ENCODE peak calls at places on chromosomes 3 and 15, in ten cellular contexts. I is stomach; E is BJ; P is adrenal gland; O is ovary; S is CD4-positive, CD25-positive, alpha-beta regulatory T cell; V is lung; Q is uterus; F is bronchial epithelial cell; Z is lower lobe of right lung. A is an unnamed sample.
A peak's percentile ranks its signal among the peaks of the same experiment; 100 is the strongest.

GRCh38 chr3:180538493-180538892 is 63.5 kb upstream of the TTC14 start:
- DNase-seq in I (no peak), E (no peak), P (no peak), O (no peak), S (no peak), V (no peak), Q (no peak), F (no peak), Z (no peak), A (no peak)

GRCh38 chr3:118801899-118802298 is 232.7 kb downstream of the IGSF11 start:
- DNase-seq in I (peak; percentile 88), E (no peak), P (no peak), O (no peak), S (no peak), V (no peak), Q (no peak), F (no peak), Z (no peak), A (no peak)

GRCh38 chr15:72155021-72155621 is 36.9 kb downstream of the SENP8 start:
- DNase-seq in I (peak; percentile 97), E (no peak), P (peak; percentile 40), O (peak; percentile 58), S (no peak), V (peak; percentile 94), Q (peak; percentile 69), F (peak; percentile 83), Z (peak; percentile 95), A (peak; percentile 92)

GRCh38 chr3:134485075-134485536 is 679 bp downstream of the ANAPC13 start:
- DNase-seq in I (no peak), E (no peak), P (no peak), O (no peak), S (no peak), V (no peak), Q (no peak), F (peak; percentile 27), Z (no peak), A (no peak)

GRCh38 chr3:109563149-109563548 is 225.8 kb upstream of the DPPA4 start:
- DNase-seq in I (no peak), E (no peak), P (no peak), O (no peak), S (peak; percentile 9), V (no peak), Q (no peak), F (no peak), Z (no peak), A (no peak)

GRCh38 chr3:89699771-89700170 is 592.4 kb downstream of the EPHA3 start:
- DNase-seq in I (no peak), E (no peak), P (no peak), O (no peak), S (no peak), V (no peak), Q (no peak), F (no peak), Z (no peak), A (no peak)

GRCh38 chr3:171972965-171973364 is 66.4 kb upstream of the FNDC3B start:
- DNase-seq in I (no peak), E (no peak), P (no peak), O (no peak), S (no peak), V (no peak), Q (peak; percentile 69), F (no peak), Z (no peak), A (peak; percentile 89)

GRCh38 chr3:179852117-179852886 is 184.4 kb downstream of the PEX5L start:
- DNase-seq in I (no peak), E (no peak), P (no peak), O (no peak), S (no peak), V (no peak), Q (no peak), F (peak; percentile 50), Z (no peak), A (no peak)

GRCh38 chr3:137263982-137264777 is 306.4 kb downstream of the IL20RB start:
- DNase-seq in I (no peak), E (no peak), P (no peak), O (peak; percentile 47), S (no peak), V (no peak), Q (no peak), F (no peak), Z (no peak), A (no peak)

GRCh38 chr15:61916104-61916503 is 144.1 kb downstream of the VPS13C start:
- DNase-seq in I (no peak), E (peak; percentile 76), P (peak; percentile 37), O (no peak), S (no peak), V (no peak), Q (no peak), F (no peak), Z (no peak), A (no peak)

GRCh38 chr3:195102609-195103467 is 168.1 kb downstream of the XXYLT1 start:
- DNase-seq in I (no peak), E (peak; percentile 84), P (peak; percentile 44), O (no peak), S (no peak), V (no peak), Q (peak; percentile 79), F (peak; percentile 93), Z (no peak), A (no peak)

DNA sequence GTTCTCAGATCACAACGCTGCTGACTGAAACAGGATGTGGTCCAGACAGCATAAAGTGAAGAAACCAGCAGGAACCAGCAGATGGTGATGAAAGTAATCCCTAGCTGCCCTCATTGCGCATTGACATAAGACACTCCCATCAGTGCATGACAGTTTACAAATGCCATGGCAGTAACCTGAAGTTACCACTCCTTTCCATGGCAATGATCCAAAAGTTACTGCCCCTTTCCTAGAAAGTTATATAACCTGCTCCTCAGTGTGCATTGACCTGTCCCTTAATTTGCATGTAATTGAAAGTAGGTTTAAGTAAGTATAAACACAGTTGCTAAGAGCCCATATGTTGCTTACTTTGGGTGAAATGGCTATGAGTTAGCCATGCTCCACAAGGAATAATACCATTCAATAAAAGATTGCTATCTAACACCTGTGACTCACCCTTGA is 149.1 kb upstream of the CD96 start:
- DNase-seq in I (no peak), E (no peak), P (no peak), O (no peak), S (peak; percentile 63), V (no peak), Q (no peak), F (peak; percentile 88), Z (no peak), A (no peak)
- H3K4me3 ChIP-seq in I (no peak overlapping the region), E (no peak overlapping the region), P (no peak overlapping the region), O (no peak overlapping the region), S (peak overlapping the region; percentile 13), V (no peak overlapping the region), Q (no peak overlapping the region), F (no peak overlapping the region), Z (no peak overlapping the region), A (no peak overlapping the region)

DNA sequence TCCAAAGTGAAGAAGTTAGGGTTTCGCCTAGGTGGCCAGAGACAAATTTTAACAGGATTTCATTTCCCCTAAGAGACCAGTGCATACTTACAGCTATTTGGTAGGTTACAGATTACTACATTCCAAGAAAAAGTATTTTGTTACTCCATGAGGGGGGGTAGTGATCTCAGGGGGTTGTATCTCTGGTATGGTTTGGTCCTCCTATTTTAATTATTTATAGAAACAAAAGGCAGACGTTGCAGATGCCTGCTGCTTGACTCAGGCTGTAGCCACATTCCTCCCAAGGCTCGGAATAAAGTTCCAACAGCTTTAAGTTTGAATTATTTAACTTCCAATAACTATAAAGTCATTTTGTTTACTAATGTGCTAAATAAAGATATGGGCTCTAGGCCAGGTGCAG is 1.3 kb upstream of the TRIM59 start:
- DNase-seq in I (no peak), E (peak; percentile 86), P (no peak), O (no peak), S (no peak), V (no peak), Q (no peak), F (no peak), Z (no peak), A (no peak)
- H3K4me3 ChIP-seq in I (no peak overlapping the region), E (no peak overlapping the region), P (no peak overlapping the region), O (no peak overlapping the region), S (no peak overlapping the region), V (no peak overlapping the region), Q (no peak overlapping the region), F (no peak overlapping the region), Z (no peak overlapping the region), A (no peak overlapping the region)

DNA sequence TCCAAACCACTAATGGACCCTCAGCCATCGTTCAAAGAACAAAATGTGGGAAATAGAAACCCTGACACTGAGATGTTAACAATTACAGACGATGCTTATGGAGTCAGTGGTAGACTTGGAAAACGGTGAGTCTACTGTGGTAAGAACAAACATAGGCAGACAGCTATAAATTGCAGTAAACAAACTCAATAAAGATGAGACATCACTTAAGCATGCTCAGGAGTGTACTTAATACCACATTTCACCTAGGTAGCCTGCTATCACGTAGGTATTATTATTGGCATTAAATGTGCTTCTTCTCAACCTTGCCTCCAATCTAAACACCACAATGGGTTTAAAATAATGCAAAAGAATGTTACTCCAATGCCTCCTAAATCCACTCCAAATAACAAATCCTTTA is 2.5 kb downstream of the OSBPL10 start:
- DNase-seq in I (no peak), E (no peak), P (no peak), O (no peak), S (no peak), V (no peak), Q (no peak), F (peak; percentile 85), Z (no peak), A (no peak)
- H3K4me3 ChIP-seq in I (no peak overlapping the region), E (no peak overlapping the region), P (no peak overlapping the region), O (no peak overlapping the region), S (no peak overlapping the region), V (no peak overlapping the region), Q (no peak overlapping the region), F (no peak overlapping the region), Z (no peak overlapping the region), A (no peak overlapping the region)

GRCh38 chr3:39716849-39717248 is 92.6 kb upstream of the MYRIP start:
- DNase-seq in I (no peak), E (no peak), P (no peak), O (no peak), S (no peak), V (no peak), Q (no peak), F (peak; percentile 14), Z (no peak), A (no peak)

GRCh38 chr3:39718674-39719595 is 90.5 kb upstream of the MYRIP start:
- DNase-seq in I (no peak), E (peak; percentile 41), P (no peak), O (no peak), S (no peak), V (no peak), Q (no peak), F (peak; percentile 56), Z (no peak), A (no peak)

GRCh38 chr3:39725321-39725720 is 84.1 kb upstream of the MYRIP start:
- DNase-seq in I (no peak), E (no peak), P (no peak), O (no peak), S (no peak), V (no peak), Q (no peak), F (no peak), Z (no peak), A (no peak)

GRCh38 chr3:39724233-39724846 is 85.1 kb upstream of the MYRIP start:
- DNase-seq in I (no peak), E (no peak), P (no peak), O (no peak), S (no peak), V (no peak), Q (no peak), F (no peak), Z (no peak), A (no peak)

DNA sequence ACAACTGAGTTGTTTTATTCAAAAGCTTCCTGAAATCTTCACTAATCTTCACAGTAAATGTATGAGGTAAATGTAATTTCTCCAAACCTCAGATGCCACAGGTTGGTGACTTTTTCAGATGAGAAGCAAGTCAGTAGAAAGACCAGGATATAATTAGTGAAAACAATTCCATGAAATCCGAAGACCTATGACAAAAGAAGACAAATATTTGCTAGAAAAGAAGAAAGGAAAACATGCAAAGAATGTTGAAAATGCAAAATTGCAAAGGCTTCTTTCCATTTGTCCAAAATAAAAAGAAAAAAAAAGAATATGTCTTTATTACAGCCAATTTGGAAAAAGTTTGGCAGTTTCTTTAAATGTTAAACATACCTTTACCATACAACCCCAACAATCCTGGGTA is 88.3 kb upstream of the MYRIP start:
- DNase-seq in I (no peak), E (no peak), P (no peak), O (no peak), S (no peak), V (no peak), Q (no peak), F (no peak), Z (no peak), A (no peak)
- H3K4me3 ChIP-seq in I (no peak overlapping the region), E (no peak overlapping the region), P (no peak overlapping the region), O (no peak overlapping the region), S (no peak overlapping the region), V (no peak overlapping the region), Q (no peak overlapping the region), F (no peak overlapping the region), Z (no peak overlapping the region), A (no peak overlapping the region)

A was measured in lower leg skin.